ENCODE peak calls at places on chromosomes 7 and 10, in five cellular contexts. U, X, O, H and N are unnamed samples.

GRCh38 chr7:77386165-77386824 is 29.9 kb downstream of the GSAP start:
- DNase-seq in U (no peak), X (no peak), O (no peak), H (peak), N (no peak)

GRCh38 chr7:108358553-108358952 is 97.7 kb downstream of the NRCAM start:
- DNase-seq in U (peak), X (no peak), O (peak), H (peak), N (peak)

GRCh38 chr7:103379270-103379975 is 32.0 kb downstream of the PSMC2 start:
- DNase-seq in U (no peak), X (no peak), O (no peak), H (no peak), N (no peak)

GRCh38 chr7:142807855-142808460 is 37.2 kb downstream of the PRSS2 start:
- DNase-seq in U (no peak), X (no peak), O (peak), H (peak), N (no peak)

GRCh38 chr7:158375034-158375433 is 212.6 kb downstream of the PTPRN2 start:
- DNase-seq in U (no peak), X (no peak), O (no peak), H (no peak), N (no peak)

GRCh38 chr7:64873517-64873916 is 29.6 kb upstream of the ZNF273 start:
- DNase-seq in U (no peak), X (no peak), O (no peak), H (no peak), N (no peak)

GRCh38 chr10:101840741-101841453 is 2.7 kb downstream of the KCNIP2 start:
- DNase-seq in U (peak), X (peak), O (peak), H (peak), N (peak)

GRCh38 chr7:16066805-16067459 is 354.4 kb downstream of the CRPPA start:
- DNase-seq in U (no peak), X (no peak), O (no peak), H (peak), N (no peak)

GRCh38 chr10:126972622-126973414 is 67.6 kb downstream of the DOCK1 start:
- DNase-seq in U (peak), X (no peak), O (peak), H (peak), N (peak)

GRCh38 chr7:128352138-128352537 is 8.4 kb upstream of the RBM28 start:
- DNase-seq in U (peak), X (peak), O (peak), H (peak), N (no peak)

GRCh38 chr10:131314148-131314547 is 2.6 kb upstream of the TCERG1L start:
- DNase-seq in U (no peak), X (no peak), O (no peak), H (no peak), N (no peak)

GRCh38 chr10:73576178-73576889 is 14.8 kb downstream of the USP54 start:
- DNase-seq in U (peak), X (peak), O (peak), H (peak), N (peak)

GRCh38 chr7:134458341-134458805 is 527 bp downstream of the AKR1B1 start:
- DNase-seq in U (peak), X (peak), O (no peak), H (no peak), N (no peak)

GRCh38 chr7:151768805-151769188 is 108.1 kb downstream of the PRKAG2 start:
- DNase-seq in U (no peak), X (no peak), O (no peak), H (no peak), N (no peak)

GRCh38 chr10:91576096-91576545 is 56.8 kb downstream of the PPP1R3C start:
- DNase-seq in U (no peak), X (no peak), O (no peak), H (no peak), N (no peak)

GRCh38 chr10:653991-654646 is 35.3 kb downstream of the DIP2C start:
- DNase-seq in U (peak), X (no peak), O (peak), H (peak), N (no peak)

GRCh38 chr10:79052311-79053080 is 16.3 kb upstream of the ZMIZ1 start:
- DNase-seq in U (peak), X (peak), O (peak), H (peak), N (no peak)

GRCh38 chr10:59905066-59905734 is 1.2 kb downstream of the CCDC6 start:
- DNase-seq in U (peak), X (peak), O (peak), H (peak), N (no peak)

GRCh38 chr10:116211682-116212081 is 61.3 kb downstream of the GFRA1 start:
- DNase-seq in U (no peak), X (no peak), O (no peak), H (no peak), N (peak)

GRCh38 chr7:18873674-18874341 is 243.6 kb downstream of the TWIST1 start:
- DNase-seq in U (no peak), X (no peak), O (peak), H (peak), N (no peak)

GRCh38 chr7:155166673-155167370 is 96.7 kb downstream of the HTR5A start:
- DNase-seq in U (no peak), X (no peak), O (peak), H (peak), N (peak)

GRCh38 chr10:14674376-14675050 is 100.2 kb downstream of the FAM107B start:
- DNase-seq in U (peak), X (no peak), O (no peak), H (no peak), N (no peak)

GRCh38 chr7:2802504-2803341 is 41.4 kb downstream of the GNA12 start:
- DNase-seq in U (no peak), X (peak), O (peak), H (peak), N (no peak)

GRCh38 chr10:68924593-68924992 is 23.5 kb downstream of the DDX50 start:
- DNase-seq in U (no peak), X (no peak), O (peak), H (peak), N (no peak)

GRCh38 chr7:114957434-114957833 is 35.5 kb downstream of the MDFIC start:
- DNase-seq in U (no peak), X (no peak), O (no peak), H (no peak), N (no peak)

GRCh38 chr10:119652361-119652760 is 1.2 kb downstream of the BAG3 start:
- DNase-seq in U (peak), X (no peak), O (peak), H (peak), N (peak)

GRCh38 chr10:130141460-130141859 is 5.3 kb downstream of the GLRX3 start:
- DNase-seq in U (no peak), X (no peak), O (peak), H (peak), N (no peak)

GRCh38 chr7:108613147-108613948 is 43.7 kb downstream of the DNAJB9 start:
- DNase-seq in U (no peak), X (no peak), O (peak), H (peak), N (no peak)

GRCh38 chr10:16520900-16521299 is 779 bp downstream of the C1QL3 start:
- DNase-seq in U (no peak), X (peak), O (peak), H (peak), N (no peak)

GRCh38 chr7:106781828-106782544 is 83.1 kb upstream of the PIK3CG start:
- DNase-seq in U (no peak), X (no peak), O (no peak), H (no peak), N (no peak)

DNA sequence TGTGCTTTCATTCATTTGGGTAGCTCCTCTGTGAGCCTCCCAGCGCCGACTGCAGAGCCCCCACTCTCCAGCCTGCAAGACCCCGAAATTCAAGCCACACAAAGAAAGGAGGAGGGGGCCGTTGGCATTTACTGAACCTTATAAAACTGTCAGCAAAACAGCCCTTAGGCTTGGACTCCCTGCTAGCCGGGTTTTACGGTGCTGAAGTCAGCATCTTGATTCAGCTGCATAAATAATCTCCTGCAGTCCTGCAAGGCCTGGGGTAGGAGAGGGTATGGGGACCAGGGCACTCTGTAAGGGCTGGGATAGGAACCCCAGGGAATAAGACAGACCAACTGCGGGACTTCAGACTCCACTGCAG is 158.4 kb upstream of the PRKCQ start:
- DNase-seq in U (no peak), X (no peak), O (no peak), H (no peak), N (no peak)
- H3K4me3 ChIP-seq in U (no peak), X (no peak), O (no peak), H (no peak), N (peak)

GRCh38 chr7:149501651-149502050 is 4.0 kb upstream of the ZNF746 start:
- DNase-seq in U (no peak), X (no peak), O (no peak), H (no peak), N (no peak)
- H3K4me3 ChIP-seq in U (no peak), X (no peak), O (no peak), H (no peak), N (no peak)

DNA sequence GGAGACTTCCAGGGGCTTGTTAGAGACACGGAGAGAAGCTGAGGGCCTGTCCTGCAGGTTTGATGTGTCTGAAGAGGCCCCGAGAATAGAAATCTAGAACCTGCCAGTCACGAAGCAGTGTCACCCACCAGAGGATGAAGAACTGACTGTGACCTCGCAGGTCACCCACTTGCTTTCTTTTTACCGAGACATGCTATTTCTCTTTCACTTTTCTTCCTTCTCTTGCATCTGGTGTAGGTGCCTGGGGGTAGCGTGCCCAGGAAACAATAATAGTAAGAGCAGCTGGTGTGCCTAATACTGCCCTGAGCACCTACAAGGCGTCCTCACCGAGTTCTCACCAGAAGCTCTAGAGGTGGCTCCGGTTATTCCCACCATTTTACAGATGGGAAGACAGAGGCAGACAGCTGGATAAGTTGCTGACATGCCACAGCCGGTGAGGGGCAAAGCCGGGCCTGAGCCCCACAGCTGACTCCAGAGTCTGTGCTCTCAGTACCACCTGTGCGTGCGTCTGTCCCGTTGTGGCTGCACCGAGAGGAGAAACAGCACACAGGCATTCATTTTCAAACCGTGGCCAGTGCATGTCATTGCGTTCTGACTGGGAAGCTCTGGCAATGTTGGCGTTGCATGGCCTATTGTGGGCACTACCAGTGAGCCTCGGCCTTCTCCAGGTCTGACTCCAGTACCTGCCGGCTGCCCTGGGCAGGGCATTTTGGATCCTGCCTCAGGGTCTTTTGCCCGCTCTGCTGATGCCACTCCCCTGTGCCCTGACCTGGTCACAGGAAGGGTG is 7.8 kb downstream of the CHST3 start:
- DNase-seq in U (no peak), X (no peak), O (no peak), H (no peak), N (no peak)
- H3K4me3 ChIP-seq in U (no peak), X (no peak), O (no peak), H (no peak), N (no peak)

GRCh38 chr7:6652446-6653011 is 15.4 kb downstream of the ZNF316 start:
- DNase-seq in U (no peak), X (no peak), O (no peak), H (no peak), N (no peak)
- H3K4me3 ChIP-seq in U (no peak), X (no peak), O (no peak), H (no peak), N (no peak)

GRCh38 chr10:5658871-5659618 is 7.3 kb downstream of the ASB13 start:
- DNase-seq in U (no peak), X (no peak), O (no peak), H (no peak), N (no peak)

GRCh38 chr10:5659702-5660528 is 6.5 kb downstream of the ASB13 start:
- DNase-seq in U (peak), X (no peak), O (peak), H (peak), N (peak)

GRCh38 chr10:5654218-5654755 is 12.1 kb downstream of the ASB13 start:
- DNase-seq in U (no peak), X (no peak), O (no peak), H (no peak), N (no peak)

GRCh38 chr10:5655003-5655600 is 11.3 kb downstream of the ASB13 start:
- DNase-seq in U (no peak), X (no peak), O (no peak), H (no peak), N (no peak)

GRCh38 chr10:5656737-5657579 is 9.4 kb downstream of the ASB13 start:
- DNase-seq in U (no peak), X (no peak), O (no peak), H (no peak), N (no peak)
- H3K4me3 ChIP-seq in U (no peak), X (no peak), O (no peak), H (no peak), N (no peak)

GRCh38 chr7:50308301-50309129 is 4.0 kb downstream of the IKZF1 start:
- DNase-seq in U (no peak), X (no peak), O (no peak), H (no peak), N (no peak)
- H3K4me3 ChIP-seq in U (no peak), X (no peak), O (no peak), H (no peak), N (no peak)

DNA sequence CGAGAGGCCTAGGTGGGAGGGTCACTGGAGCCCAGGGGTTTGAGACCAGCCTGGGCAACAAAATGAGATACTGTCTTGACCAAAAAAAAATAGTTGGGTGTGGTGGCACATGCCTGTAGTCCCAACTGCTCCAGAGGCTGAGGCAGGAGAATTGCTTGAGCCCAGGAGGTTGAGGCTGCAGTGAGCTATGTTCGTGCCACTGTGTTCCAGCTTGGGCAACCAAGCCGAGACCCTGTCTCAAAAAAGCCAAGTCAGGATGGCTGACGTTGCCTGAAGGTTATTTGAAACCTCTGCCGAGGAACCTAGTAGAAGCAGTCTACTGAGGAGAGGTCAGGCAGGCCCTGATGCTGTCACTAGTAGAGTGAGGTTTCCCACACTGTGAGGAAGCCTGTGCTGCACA is 22.8 kb downstream of the DNAJB6 start:
- DNase-seq in U (no peak), X (no peak), O (no peak), H (no peak), N (no peak)
- H3K4me3 ChIP-seq in U (no peak), X (no peak), O (no peak), H (no peak), N (no peak)

GRCh38 chr7:149790146-149790548 is 16.8 kb upstream of the ZNF467 start:
- DNase-seq in U (peak), X (peak), O (peak), H (peak), N (no peak)
- H3K4me3 ChIP-seq in U (no peak), X (no peak), O (no peak), H (no peak), N (no peak)

DNA sequence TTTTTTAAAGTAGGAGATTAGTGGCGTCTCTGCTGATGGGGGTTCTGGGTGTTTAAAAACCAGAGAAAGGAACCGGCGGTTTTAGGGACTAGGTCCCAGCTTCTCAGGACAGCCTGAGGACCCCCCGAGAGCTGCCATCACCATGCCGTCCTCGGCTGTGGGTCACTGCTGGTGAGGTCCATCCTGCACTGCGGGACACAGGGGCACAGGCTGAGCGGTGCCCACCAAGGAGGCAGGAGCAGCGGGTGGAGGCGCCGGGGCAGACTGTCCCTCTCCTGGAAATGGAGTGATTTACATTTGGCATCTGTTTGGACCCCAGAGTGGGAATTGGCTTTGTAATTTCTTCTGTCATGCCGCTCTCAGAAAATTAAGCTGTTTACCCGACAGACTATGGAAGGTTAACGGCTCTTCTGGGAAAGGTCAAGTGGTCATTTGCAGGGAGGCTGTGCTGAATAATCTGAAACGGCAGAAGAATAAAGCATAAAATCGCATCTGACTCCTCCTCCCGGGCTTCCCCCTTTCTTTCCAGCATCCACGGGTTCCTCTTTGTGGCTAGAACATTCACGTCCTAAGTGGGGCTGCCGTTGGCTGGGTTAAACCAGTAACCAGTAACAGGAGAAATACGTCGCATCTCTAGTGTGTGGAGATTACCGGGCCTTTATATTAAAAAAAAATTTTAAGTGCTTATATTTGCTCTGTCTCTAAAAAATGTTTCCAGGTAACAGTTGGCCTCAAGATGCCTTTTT is 31.7 kb downstream of the LHPP start:
- DNase-seq in U (peak), X (no peak), O (no peak), H (no peak), N (no peak)
- H3K4me3 ChIP-seq in U (no peak), X (no peak), O (no peak), H (no peak), N (no peak)